ENCODE peak calls at places on chromosome 1, in eight cellular contexts. X, W, N, O, R, D, P and Q are unnamed samples.

GRCh38 chr1:93180723-93181613 is at the start of gene CCDC18:
- DNase-seq in X (no peak), W (peak; percentile 66), N (peak; percentile 35), O (peak; percentile 75), R (peak; percentile 46), D (peak; percentile 51), P (no peak), Q (no peak)

GRCh38 chr1:89844236-89844807 is 23.5 kb downstream of the LRRC8D start:
- DNase-seq in X (no peak), W (peak; percentile 46), N (no peak), O (peak; percentile 44), R (no peak), D (peak; percentile 9), P (no peak), Q (no peak)

GRCh38 chr1:1510912-1511532 is 940 bp upstream of the ATAD3A start:
- DNase-seq in X (no peak), W (peak; percentile 34), N (no peak), O (peak; percentile 28), R (peak; percentile 17), D (peak; percentile 42), P (no peak), Q (peak; percentile 33)

GRCh38 chr1:19511117-19511516 is 25.8 kb upstream of the CAPZB start:
- DNase-seq in X (no peak), W (no peak), N (no peak), O (no peak), R (no peak), D (no peak), P (no peak), Q (no peak)

GRCh38 chr1:15649937-15650336 is 32.7 kb downstream of the DDI2 start:
- DNase-seq in X (no peak), W (no peak), N (no peak), O (no peak), R (no peak), D (no peak), P (no peak), Q (no peak)

GRCh38 chr1:91831132-91831930 is 54.6 kb downstream of the TGFBR3 start:
- DNase-seq in X (no peak), W (no peak), N (no peak), O (no peak), R (peak; percentile 69), D (no peak), P (no peak), Q (no peak)

GRCh38 chr1:151620286-151620685 is 8.4 kb downstream of the SNX27 start:
- DNase-seq in X (no peak), W (no peak), N (no peak), O (peak; percentile 61), R (no peak), D (no peak), P (no peak), Q (no peak)

GRCh38 chr1:35577071-35577998 is 4.2 kb downstream of the TFAP2E start:
- DNase-seq in X (no peak), W (no peak), N (no peak), O (peak; percentile 44), R (peak; percentile 58), D (peak; percentile 52), P (no peak), Q (peak; percentile 79)

GRCh38 chr1:182183606-182184005 is 122.1 kb upstream of the ZNF648 start:
- DNase-seq in X (no peak), W (no peak), N (no peak), O (no peak), R (peak; percentile 32), D (no peak), P (no peak), Q (no peak)